ENCODE peak calls at places on chromosome X, in nine cellular contexts. One of them, this sample, is unnamed.
A peak's percentile ranks its signal among the peaks of the same experiment; 100 is the strongest.

GRCh38 chrX:102720237-102721168 is at the start of gene GPRASP3:
- DNase-seq in glutamatergic neuron: peak; percentile 82
- DNase-seq in HFFc6: no peak
- DNase-seq in body of pancreas: peak; percentile 82
- DNase-seq in MM.1S: peak; percentile 49
- DNase-seq in neural crest cell: no peak
- DNase-seq in tibial nerve: peak; percentile 64
- DNase-seq in heart left ventricle: peak; percentile 71
- DNase-seq in bronchial epithelial cell: peak; percentile 60
- DNase-seq in this sample: peak; percentile 55

GRCh38 chrX:21721175-21721574 is 36.7 kb downstream of the SMPX start:
- DNase-seq in glutamatergic neuron: no peak
- DNase-seq in HFFc6: no peak
- DNase-seq in body of pancreas: no peak
- DNase-seq in MM.1S: no peak
- DNase-seq in neural crest cell: no peak
- DNase-seq in tibial nerve: no peak
- DNase-seq in heart left ventricle: no peak
- DNase-seq in bronchial epithelial cell: no peak
- DNase-seq in this sample: no peak

GRCh38 chrX:112941209-112941788 is 100.7 kb upstream of the AMOT start:
- DNase-seq in glutamatergic neuron: no peak
- DNase-seq in HFFc6: no peak
- DNase-seq in body of pancreas: no peak
- DNase-seq in MM.1S: peak; percentile 70
- DNase-seq in neural crest cell: no peak
- DNase-seq in tibial nerve: no peak
- DNase-seq in heart left ventricle: no peak
- DNase-seq in bronchial epithelial cell: peak; percentile 2
- DNase-seq in this sample: no peak

GRCh38 chrX:145729635-145730034 is 88.0 kb upstream of the SLITRK2 start:
- DNase-seq in glutamatergic neuron: no peak
- DNase-seq in HFFc6: no peak
- DNase-seq in body of pancreas: no peak
- DNase-seq in MM.1S: no peak
- DNase-seq in neural crest cell: no peak
- DNase-seq in tibial nerve: no peak
- DNase-seq in heart left ventricle: no peak
- DNase-seq in bronchial epithelial cell: no peak
- DNase-seq in this sample: no peak

GRCh38 chrX:46036508-46036907 is 508.7 kb downstream of the ZNF674 start:
- DNase-seq in glutamatergic neuron: no peak
- DNase-seq in HFFc6: no peak
- DNase-seq in body of pancreas: no peak
- DNase-seq in MM.1S: no peak
- DNase-seq in neural crest cell: no peak
- DNase-seq in tibial nerve: no peak
- DNase-seq in heart left ventricle: no peak
- DNase-seq in bronchial epithelial cell: no peak
- DNase-seq in this sample: no peak

GRCh38 chrX:135453381-135453780 is 31.6 kb downstream of the SMIM10L2A start:
- DNase-seq in glutamatergic neuron: no peak
- DNase-seq in HFFc6: no peak
- DNase-seq in body of pancreas: no peak
- DNase-seq in MM.1S: no peak
- DNase-seq in neural crest cell: no peak
- DNase-seq in tibial nerve: no peak
- DNase-seq in heart left ventricle: no peak
- DNase-seq in bronchial epithelial cell: no peak
- DNase-seq in this sample: no peak

GRCh38 chrX:16552546-16552945 is 97.4 kb upstream of the S100G start:
- DNase-seq in glutamatergic neuron: no peak
- DNase-seq in HFFc6: peak; percentile 0
- DNase-seq in body of pancreas: no peak
- DNase-seq in MM.1S: no peak
- DNase-seq in neural crest cell: no peak
- DNase-seq in tibial nerve: no peak
- DNase-seq in heart left ventricle: no peak
- DNase-seq in bronchial epithelial cell: peak; percentile 88
- DNase-seq in this sample: no peak

GRCh38 chrX:18879144-18879543 is 104.8 kb downstream of the PHKA2 start:
- DNase-seq in glutamatergic neuron: no peak
- DNase-seq in HFFc6: no peak
- DNase-seq in body of pancreas: peak; percentile 5
- DNase-seq in MM.1S: no peak
- DNase-seq in neural crest cell: no peak
- DNase-seq in tibial nerve: no peak
- DNase-seq in heart left ventricle: no peak
- DNase-seq in bronchial epithelial cell: no peak
- DNase-seq in this sample: no peak

GRCh38 chrX:39149761-39150160 is 348.5 kb downstream of the MID1IP1 start:
- DNase-seq in glutamatergic neuron: peak; percentile 79
- DNase-seq in HFFc6: peak; percentile 23
- DNase-seq in body of pancreas: peak; percentile 79
- DNase-seq in MM.1S: no peak
- DNase-seq in neural crest cell: peak; percentile 61
- DNase-seq in tibial nerve: peak; percentile 62
- DNase-seq in heart left ventricle: peak; percentile 62
- DNase-seq in bronchial epithelial cell: peak; percentile 21
- DNase-seq in this sample: peak; percentile 63

GRCh38 chrX:51461053-51462050 is 35.0 kb downstream of the NUDT11 start:
- DNase-seq in glutamatergic neuron: peak; percentile 23
- DNase-seq in HFFc6: no peak
- DNase-seq in body of pancreas: no peak
- DNase-seq in MM.1S: peak; percentile 8
- DNase-seq in neural crest cell: peak; percentile 20
- DNase-seq in tibial nerve: no peak
- DNase-seq in heart left ventricle: no peak
- DNase-seq in bronchial epithelial cell: peak; percentile 18
- DNase-seq in this sample: no peak

GRCh38 chrX:3263681-3264126 is 82.7 kb downstream of the MXRA5 start:
- DNase-seq in glutamatergic neuron: no peak
- DNase-seq in HFFc6: no peak
- DNase-seq in body of pancreas: no peak
- DNase-seq in MM.1S: no peak
- DNase-seq in neural crest cell: no peak
- DNase-seq in tibial nerve: no peak
- DNase-seq in heart left ventricle: no peak
- DNase-seq in bronchial epithelial cell: no peak
- DNase-seq in this sample: no peak

GRCh38 chrX:117376460-117376859 is 740.1 kb downstream of the KLHL13 start:
- DNase-seq in glutamatergic neuron: no peak
- DNase-seq in HFFc6: no peak
- DNase-seq in body of pancreas: peak; percentile 32
- DNase-seq in MM.1S: no peak
- DNase-seq in neural crest cell: no peak
- DNase-seq in tibial nerve: no peak
- DNase-seq in heart left ventricle: no peak
- DNase-seq in bronchial epithelial cell: peak; percentile 93
- DNase-seq in this sample: no peak

GRCh38 chrX:87873988-87874500 is 356.4 kb downstream of the KLHL4 start:
- DNase-seq in glutamatergic neuron: no peak
- DNase-seq in HFFc6: no peak
- DNase-seq in body of pancreas: no peak
- DNase-seq in MM.1S: no peak
- DNase-seq in neural crest cell: no peak
- DNase-seq in tibial nerve: no peak
- DNase-seq in heart left ventricle: no peak
- DNase-seq in bronchial epithelial cell: no peak
- DNase-seq in this sample: no peak

GRCh38 chrX:40108084-40108958 is 10.6 kb upstream of the BCOR start:
- DNase-seq in glutamatergic neuron: peak; percentile 61
- DNase-seq in HFFc6: no peak
- DNase-seq in body of pancreas: peak; percentile 80
- DNase-seq in MM.1S: no peak
- DNase-seq in neural crest cell: no peak
- DNase-seq in tibial nerve: no peak
- DNase-seq in heart left ventricle: peak; percentile 45
- DNase-seq in bronchial epithelial cell: no peak
- DNase-seq in this sample: peak; percentile 65

GRCh38 chrX:46318551-46318950 is 226.7 kb downstream of the ZNF674 start:
- DNase-seq in glutamatergic neuron: no peak
- DNase-seq in HFFc6: no peak
- DNase-seq in body of pancreas: no peak
- DNase-seq in MM.1S: no peak
- DNase-seq in neural crest cell: no peak
- DNase-seq in tibial nerve: no peak
- DNase-seq in heart left ventricle: no peak
- DNase-seq in bronchial epithelial cell: no peak
- DNase-seq in this sample: no peak

DNA sequence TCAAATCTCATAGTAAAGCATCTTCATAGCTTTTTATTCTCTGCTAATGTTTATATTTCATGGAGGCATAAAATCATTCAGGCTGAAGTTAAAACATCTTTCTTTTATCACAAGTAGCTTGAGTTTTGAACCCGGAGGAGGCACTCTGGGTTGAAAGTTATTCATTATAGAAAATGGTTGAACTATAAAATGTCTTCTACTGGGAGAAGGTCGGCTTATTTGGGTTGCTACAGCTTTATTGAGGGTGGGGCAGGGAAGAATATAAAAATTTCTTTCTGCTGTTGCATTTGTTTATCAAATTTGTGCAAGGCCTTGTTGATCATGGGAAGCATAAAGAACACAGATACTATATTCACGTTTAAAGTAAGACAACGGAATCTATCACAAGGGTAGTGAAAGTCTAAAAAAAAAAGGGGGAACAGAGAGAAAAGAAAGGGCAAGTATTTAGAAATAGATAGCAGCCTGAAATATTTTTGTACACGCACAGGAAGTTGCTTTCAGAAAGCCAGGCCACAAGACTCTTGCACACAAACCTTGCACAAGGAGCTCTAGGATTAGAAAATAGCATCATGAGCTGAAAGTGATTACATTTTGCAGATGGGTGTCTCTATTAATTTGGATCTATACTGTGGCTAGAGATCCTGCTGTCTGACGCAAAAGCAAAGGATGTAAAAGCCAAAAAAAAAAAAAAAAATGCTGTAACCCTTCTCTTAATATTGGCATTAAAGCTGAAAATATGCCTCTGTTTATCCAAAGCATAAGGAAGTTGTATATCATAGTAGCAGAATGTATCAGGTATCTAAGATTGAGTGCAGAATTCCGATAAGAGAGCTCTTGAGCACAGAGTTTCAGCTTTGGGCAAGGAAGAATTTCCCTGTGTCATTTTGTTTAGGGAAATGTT is 37.2 kb upstream of the FAM9C start:
- DNase-seq in glutamatergic neuron: no peak
- DNase-seq in HFFc6: no peak
- DNase-seq in body of pancreas: no peak
- DNase-seq in MM.1S: peak; percentile 39
- DNase-seq in neural crest cell: no peak
- DNase-seq in tibial nerve: no peak
- DNase-seq in heart left ventricle: no peak
- DNase-seq in bronchial epithelial cell: no peak
- DNase-seq in this sample: no peak
- TF ChIP-seq CTCF in glutamatergic neuron: no peak
- TF ChIP-seq CTCF in HFFc6: no peak
- TF ChIP-seq CTCF in body of pancreas: no peak
- TF ChIP-seq CTCF in MM.1S: no peak
- TF ChIP-seq CTCF in neural crest cell: no peak
- TF ChIP-seq CTCF in tibial nerve: no peak
- TF ChIP-seq CTCF in heart left ventricle: no peak
- TF ChIP-seq CTCF in bronchial epithelial cell: no peak
- TF ChIP-seq CTCF in this sample: no peak

DNA sequence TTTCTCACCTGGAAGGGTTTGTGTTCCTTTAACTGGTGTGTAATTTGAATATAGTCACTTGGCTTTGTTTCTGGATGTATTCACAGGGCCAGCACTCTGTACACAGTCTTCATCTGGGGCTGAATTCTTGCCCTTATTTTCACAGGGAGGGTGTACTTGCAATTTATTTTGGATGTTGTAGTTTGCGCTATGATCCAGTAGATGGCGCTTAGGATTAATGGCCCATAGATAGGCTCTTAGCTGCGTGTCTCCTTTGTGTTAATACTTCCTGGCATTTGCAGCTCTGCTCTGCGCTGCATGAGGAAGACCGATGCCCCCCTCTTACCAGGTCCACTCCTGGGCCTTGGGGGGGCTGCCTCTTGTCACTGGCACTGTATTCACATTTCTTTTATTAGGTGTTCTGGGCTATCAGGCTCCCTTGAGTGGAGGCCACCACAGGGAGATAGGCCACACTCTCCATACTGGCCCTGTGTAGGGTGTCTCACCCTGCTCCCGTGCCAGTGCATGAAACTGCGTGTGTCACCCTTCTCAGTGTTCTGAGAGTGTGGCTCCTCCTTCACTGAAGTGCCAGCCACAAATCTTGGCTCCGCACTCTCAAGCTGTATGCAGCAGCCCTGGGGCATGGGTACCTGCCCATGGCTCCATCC is 562.2 kb downstream of the ZIC3 start:
- DNase-seq in glutamatergic neuron: no peak
- DNase-seq in HFFc6: peak; percentile 0
- DNase-seq in body of pancreas: peak; percentile 13
- DNase-seq in MM.1S: peak; percentile 44
- DNase-seq in neural crest cell: peak; percentile 16
- DNase-seq in tibial nerve: no peak
- DNase-seq in heart left ventricle: no peak
- DNase-seq in bronchial epithelial cell: peak; percentile 23
- DNase-seq in this sample: no peak
- TF ChIP-seq CTCF in glutamatergic neuron: peak; percentile 67
- TF ChIP-seq CTCF in HFFc6: peak; percentile 70
- TF ChIP-seq CTCF in body of pancreas: peak; percentile 37
- TF ChIP-seq CTCF in MM.1S: peak; percentile 67
- TF ChIP-seq CTCF in neural crest cell: peak; percentile 69
- TF ChIP-seq CTCF in tibial nerve: peak; percentile 37
- TF ChIP-seq CTCF in heart left ventricle: peak; percentile 44
- TF ChIP-seq CTCF in bronchial epithelial cell: peak; percentile 59
- TF ChIP-seq CTCF in this sample: peak; percentile 55

GRCh38 chrX:55841962-55842752 is 124.6 kb downstream of the RRAGB start:
- DNase-seq in glutamatergic neuron: no peak
- DNase-seq in HFFc6: no peak
- DNase-seq in body of pancreas: no peak
- DNase-seq in MM.1S: no peak
- DNase-seq in neural crest cell: no peak
- DNase-seq in tibial nerve: no peak
- DNase-seq in heart left ventricle: no peak
- DNase-seq in bronchial epithelial cell: no peak
- DNase-seq in this sample: no peak

DNA sequence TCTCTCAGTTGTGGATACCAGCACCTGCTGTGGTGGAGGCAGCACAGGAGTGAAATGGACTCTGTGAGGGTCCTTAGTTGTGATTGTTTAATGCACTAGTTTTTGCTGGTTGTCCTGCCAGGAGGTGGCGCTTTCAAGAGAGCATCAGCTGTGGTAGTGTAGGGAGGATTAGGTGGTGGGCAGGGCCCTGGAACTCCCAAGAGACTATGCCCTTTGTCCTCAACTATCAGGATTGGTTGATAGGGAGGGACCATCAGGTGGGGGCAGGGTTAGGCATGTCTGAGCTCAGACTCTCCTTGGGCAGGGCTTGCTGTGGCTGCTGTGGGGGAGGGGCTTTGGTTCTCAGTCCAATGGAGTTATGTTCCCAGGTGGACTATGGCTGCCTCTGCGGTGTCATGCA is 121.9 kb downstream of the RRAGB start:
- DNase-seq in glutamatergic neuron: peak; percentile 11
- DNase-seq in HFFc6: no peak
- DNase-seq in body of pancreas: no peak
- DNase-seq in MM.1S: no peak
- DNase-seq in neural crest cell: no peak
- DNase-seq in tibial nerve: no peak
- DNase-seq in heart left ventricle: no peak
- DNase-seq in bronchial epithelial cell: no peak
- DNase-seq in this sample: no peak
- TF ChIP-seq CTCF in glutamatergic neuron: no peak
- TF ChIP-seq CTCF in HFFc6: no peak
- TF ChIP-seq CTCF in body of pancreas: no peak
- TF ChIP-seq CTCF in MM.1S: no peak
- TF ChIP-seq CTCF in neural crest cell: no peak
- TF ChIP-seq CTCF in tibial nerve: no peak
- TF ChIP-seq CTCF in heart left ventricle: no peak
- TF ChIP-seq CTCF in bronchial epithelial cell: no peak
- TF ChIP-seq CTCF in this sample: no peak

GRCh38 chrX:68146054-68146453 is 287.2 kb downstream of the OPHN1 start:
- DNase-seq in glutamatergic neuron: no peak
- DNase-seq in HFFc6: peak; percentile 37
- DNase-seq in body of pancreas: no peak
- DNase-seq in MM.1S: peak; percentile 51
- DNase-seq in neural crest cell: no peak
- DNase-seq in tibial nerve: no peak
- DNase-seq in heart left ventricle: no peak
- DNase-seq in bronchial epithelial cell: peak; percentile 50
- DNase-seq in this sample: no peak
- TF ChIP-seq CTCF in glutamatergic neuron: no peak
- TF ChIP-seq CTCF in HFFc6: peak; percentile 60
- TF ChIP-seq CTCF in body of pancreas: no peak
- TF ChIP-seq CTCF in MM.1S: peak; percentile 50
- TF ChIP-seq CTCF in neural crest cell: peak; percentile 63
- TF ChIP-seq CTCF in tibial nerve: peak; percentile 17
- TF ChIP-seq CTCF in heart left ventricle: peak; percentile 8
- TF ChIP-seq CTCF in bronchial epithelial cell: peak; percentile 28
- TF ChIP-seq CTCF in this sample: no peak